ENCODE peak calls at places on chromosomes 13 and 19, in four cellular contexts. One of them, this sample, is unnamed. For H3K4me1, the result is how much of the 10 kb centered on the place peaks cover.

GRCh38 chr13:113846639-113847318 is 17.1 kb downstream of the GAS6 start:
- DNase-seq in H1: no peak
- DNase-seq in HepG2: no peak
- DNase-seq in GM12878: no peak
- DNase-seq in this sample: no peak

GRCh38 chr13:50410921-50411712 is 395.9 kb downstream of the KCNRG start:
- DNase-seq in H1: no peak
- DNase-seq in HepG2: peak
- DNase-seq in GM12878: no peak
- DNase-seq in this sample: no peak

GRCh38 chr19:47275866-47276461 is 1.3 kb downstream of the INAFM1 start:
- DNase-seq in H1: no peak
- DNase-seq in HepG2: no peak
- DNase-seq in GM12878: no peak
- DNase-seq in this sample: no peak

GRCh38 chr13:79541426-79542049 is 60.6 kb downstream of the NDFIP2 start:
- DNase-seq in H1: no peak
- DNase-seq in HepG2: peak
- DNase-seq in GM12878: peak
- DNase-seq in this sample: peak

GRCh38 chr13:25709088-25709487 is 337.3 kb downstream of the ATP8A2 start:
- DNase-seq in H1: no peak
- DNase-seq in HepG2: no peak
- DNase-seq in GM12878: no peak
- DNase-seq in this sample: no peak

GRCh38 chr13:57624565-57625435 is 6.7 kb upstream of the PCDH17 start:
- DNase-seq in H1: no peak
- DNase-seq in HepG2: peak
- DNase-seq in GM12878: no peak
- DNase-seq in this sample: no peak

GRCh38 chr13:31067416-31068118 is 94.1 kb downstream of the HSPH1 start:
- DNase-seq in H1: no peak
- DNase-seq in HepG2: no peak
- DNase-seq in GM12878: no peak
- DNase-seq in this sample: no peak

GRCh38 chr13:53941588-53942190 is 913.1 kb downstream of the OLFM4 start:
- DNase-seq in H1: peak
- DNase-seq in HepG2: no peak
- DNase-seq in GM12878: no peak
- DNase-seq in this sample: peak

GRCh38 chr13:25170554-25171107 is 1.5 kb downstream of the AMER2 start:
- DNase-seq in H1: no peak
- DNase-seq in HepG2: no peak
- DNase-seq in GM12878: no peak
- DNase-seq in this sample: no peak

GRCh38 chr13:50400930-50401553 is 385.8 kb downstream of the KCNRG start:
- DNase-seq in H1: no peak
- DNase-seq in HepG2: peak
- DNase-seq in GM12878: no peak
- DNase-seq in this sample: no peak

GRCh38 chr13:78679329-78679728 is 20.4 kb upstream of the OBI1 start:
- DNase-seq in H1: no peak
- DNase-seq in HepG2: no peak
- DNase-seq in GM12878: no peak
- DNase-seq in this sample: no peak

GRCh38 chr19:55156202-55157063 is 1.1 kb downstream of the TNNI3 start:
- DNase-seq in H1: no peak
- DNase-seq in HepG2: peak
- DNase-seq in GM12878: no peak
- DNase-seq in this sample: no peak

GRCh38 chr13:41495044-41495443 is 37.7 kb downstream of the RGCC start:
- DNase-seq in H1: no peak
- DNase-seq in HepG2: peak
- DNase-seq in GM12878: no peak
- DNase-seq in this sample: no peak

GRCh38 chr19:29375429-29376093 is 150.2 kb upstream of the VSTM2B start:
- DNase-seq in H1: no peak
- DNase-seq in HepG2: no peak
- DNase-seq in GM12878: no peak
- DNase-seq in this sample: no peak

GRCh38 chr19:49655570-49656455 is 9.8 kb downstream of the IRF3 start:
- DNase-seq in H1: no peak
- DNase-seq in HepG2: no peak
- DNase-seq in GM12878: no peak
- DNase-seq in this sample: no peak

GRCh38 chr19:49831592-49831991 is 13.5 kb downstream of the MED25 start:
- DNase-seq in H1: no peak
- DNase-seq in HepG2: no peak
- DNase-seq in GM12878: no peak
- DNase-seq in this sample: no peak

GRCh38 chr13:82681535-82681934 is 1200.7 kb downstream of the SLITRK1 start:
- DNase-seq in H1: no peak
- DNase-seq in HepG2: no peak
- DNase-seq in GM12878: no peak
- DNase-seq in this sample: no peak
- TF ChIP-seq SUZ12 in H1: no peak
- TF ChIP-seq SUZ12 in HepG2: no peak
- TF ChIP-seq SUZ12 in GM12878: no peak
- TF ChIP-seq SUZ12 in this sample: no peak

GRCh38 chr19:6532244-6532999 is 1.6 kb downstream of the TNFSF9 start:
- DNase-seq in H1: no peak
- DNase-seq in HepG2: no peak
- DNase-seq in GM12878: no peak
- DNase-seq in this sample: no peak
- TF ChIP-seq ZNF274 in H1: no peak
- TF ChIP-seq ZNF274 in HepG2: no peak
- TF ChIP-seq ZNF274 in GM12878: no peak
- TF ChIP-seq ZNF274 in this sample: no peak

GRCh38 chr19:2538096-2538757 is 62.3 kb downstream of the GADD45B start:
- DNase-seq in H1: no peak
- DNase-seq in HepG2: no peak
- DNase-seq in GM12878: no peak
- DNase-seq in this sample: no peak

GRCh38 chr19:2542341-2543069 is 66.6 kb downstream of the GADD45B start:
- DNase-seq in H1: no peak
- DNase-seq in HepG2: peak
- DNase-seq in GM12878: no peak
- DNase-seq in this sample: no peak

GRCh38 chr19:2543463-2544442 is 67.8 kb downstream of the GADD45B start:
- DNase-seq in H1: peak
- DNase-seq in HepG2: peak
- DNase-seq in GM12878: no peak
- DNase-seq in this sample: peak

GRCh38 chr19:2540251-2540645 is 64.3 kb downstream of the GADD45B start:
- DNase-seq in H1: no peak
- DNase-seq in HepG2: no peak
- DNase-seq in GM12878: no peak
- DNase-seq in this sample: no peak

DNA sequence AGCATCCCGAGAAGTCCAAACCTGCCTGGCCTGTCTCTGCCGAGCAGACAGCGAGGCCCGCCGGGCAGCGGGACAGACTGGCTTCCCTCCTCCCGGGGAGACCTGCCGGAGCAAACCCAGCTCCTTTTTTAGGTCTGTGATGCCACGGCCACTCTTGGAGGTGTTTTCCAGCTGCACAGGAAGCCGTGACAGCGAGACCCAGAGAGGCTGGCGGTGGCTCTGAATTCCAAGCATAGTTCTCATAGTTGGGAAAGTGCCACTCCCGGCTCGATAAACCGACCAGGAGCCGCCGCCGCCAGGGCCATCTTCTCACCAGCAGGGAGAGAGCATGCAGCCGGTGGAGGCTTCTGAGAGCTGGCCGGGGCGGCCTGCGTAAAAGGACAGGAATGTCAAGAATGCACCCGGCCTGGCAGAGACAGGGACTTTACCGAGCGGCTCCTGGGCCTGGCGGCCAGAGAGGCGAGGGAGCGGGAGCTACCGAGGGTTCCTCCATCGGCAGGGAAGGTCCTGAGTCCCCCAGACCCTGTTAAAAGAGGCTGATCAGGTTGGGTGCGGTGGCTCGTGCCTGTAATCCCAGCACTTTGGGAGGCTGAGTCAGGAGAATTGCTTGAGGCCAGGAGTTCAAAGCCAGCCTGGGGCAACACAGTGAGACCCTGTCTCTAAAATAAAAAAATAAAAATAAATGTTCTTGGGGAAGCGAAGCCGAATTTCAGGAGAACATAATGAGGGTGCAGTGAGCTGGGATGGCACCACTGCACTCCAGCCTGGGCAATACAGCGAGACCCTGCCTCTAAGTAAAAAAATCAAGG is 64.9 kb downstream of the GADD45B start:
- DNase-seq in H1: peak
- DNase-seq in HepG2: peak
- DNase-seq in GM12878: no peak
- DNase-seq in this sample: peak
- H3K4me1 ChIP-seq in H1: under half
- H3K4me1 ChIP-seq in HepG2: half or more
- H3K4me1 ChIP-seq in GM12878: under half
- H3K4me1 ChIP-seq in this sample: under half

GRCh38 chr19:10975374-10976036 is 14.7 kb downstream of the SMARCA4 start:
- DNase-seq in H1: no peak
- DNase-seq in HepG2: no peak
- DNase-seq in GM12878: no peak
- DNase-seq in this sample: no peak
- TF ChIP-seq SUZ12 in H1: no peak
- TF ChIP-seq SUZ12 in HepG2: no peak
- TF ChIP-seq SUZ12 in GM12878: no peak
- TF ChIP-seq SUZ12 in this sample: no peak

GRCh38 chr13:103222683-103223082 is 156.5 kb upstream of the SLC10A2 start:
- DNase-seq in H1: no peak
- DNase-seq in HepG2: no peak
- DNase-seq in GM12878: no peak
- DNase-seq in this sample: no peak

DNA sequence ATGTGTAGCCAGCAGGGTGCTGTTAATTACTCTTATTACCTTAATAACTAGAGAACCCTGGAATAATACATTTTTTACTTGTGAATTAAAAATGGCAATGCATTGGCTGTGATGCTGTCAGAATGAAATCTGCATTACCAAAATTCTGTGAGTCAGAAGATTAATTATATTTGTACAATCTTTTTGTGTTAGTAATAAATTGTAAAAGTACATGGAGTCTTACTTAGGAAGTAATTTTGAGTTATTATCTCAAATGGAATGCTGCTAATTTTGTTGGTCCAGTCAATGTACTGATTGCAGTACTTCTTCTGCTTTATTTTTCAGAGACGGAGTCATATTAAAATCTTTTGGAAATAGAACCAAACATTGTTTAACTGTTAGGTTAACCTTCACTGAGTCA is 152.0 kb upstream of the SLC10A2 start:
- DNase-seq in H1: no peak
- DNase-seq in HepG2: no peak
- DNase-seq in GM12878: no peak
- DNase-seq in this sample: no peak
- TF ChIP-seq ZNF274 in H1: no peak
- TF ChIP-seq ZNF274 in HepG2: no peak
- TF ChIP-seq ZNF274 in GM12878: no peak
- TF ChIP-seq ZNF274 in this sample: no peak

DNA sequence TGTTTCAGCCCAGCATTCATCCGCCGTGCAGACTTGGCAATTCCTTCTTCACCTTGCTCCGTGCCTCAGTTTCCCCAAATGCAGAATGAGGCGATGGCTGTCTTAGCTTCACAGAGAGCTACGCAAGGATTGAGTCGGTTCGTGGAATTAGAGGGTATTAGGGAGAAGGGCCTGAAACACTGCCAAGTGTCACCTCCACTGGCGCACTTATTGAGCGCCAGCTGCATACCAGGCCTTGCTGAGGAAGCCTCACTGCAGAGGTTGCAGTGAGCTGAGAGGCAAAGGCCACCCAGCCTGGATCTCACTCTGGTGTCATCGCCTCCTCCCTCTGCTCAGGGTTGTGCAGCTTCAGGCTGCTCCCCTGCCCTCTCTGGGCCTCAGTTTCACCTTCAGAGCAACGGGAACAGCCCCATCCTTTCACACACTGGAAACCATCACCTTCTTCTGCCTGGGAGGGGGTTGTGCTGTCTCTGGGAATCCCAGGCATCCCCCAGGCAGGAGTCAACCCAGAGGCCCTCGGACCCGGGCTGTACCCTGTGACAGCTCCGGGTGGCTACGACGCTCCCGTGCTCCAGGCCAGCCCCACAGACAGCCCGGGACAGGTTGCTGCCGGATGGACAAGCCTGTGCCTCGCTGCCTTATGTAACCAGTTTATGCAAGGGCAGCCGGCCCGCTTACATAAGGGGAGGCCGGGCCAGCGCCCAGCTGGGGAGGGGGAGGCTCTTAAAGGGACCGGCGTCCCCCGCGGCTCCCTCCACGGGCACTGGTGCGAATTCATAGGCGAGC is 31.9 kb downstream of the NFIC start:
- DNase-seq in H1: no peak
- DNase-seq in HepG2: peak
- DNase-seq in GM12878: no peak
- DNase-seq in this sample: no peak
- H3K4me1 ChIP-seq in H1: under half
- H3K4me1 ChIP-seq in HepG2: under half
- H3K4me1 ChIP-seq in GM12878: under half
- H3K4me1 ChIP-seq in this sample: under half

GRCh38 chr13:97221046-97221445 is 1.1 kb upstream of the MBNL2 start:
- DNase-seq in H1: no peak
- DNase-seq in HepG2: no peak
- DNase-seq in GM12878: no peak
- DNase-seq in this sample: no peak

GRCh38 chr13:97223711-97224461 is 1.8 kb downstream of the MBNL2 start:
- DNase-seq in H1: no peak
- DNase-seq in HepG2: peak
- DNase-seq in GM12878: no peak
- DNase-seq in this sample: peak

GRCh38 chr13:97221491-97221890 is 642 bp upstream of the MBNL2 start:
- DNase-seq in H1: no peak
- DNase-seq in HepG2: no peak
- DNase-seq in GM12878: no peak
- DNase-seq in this sample: no peak

GRCh38 chr13:97222934-97223710 is 989 bp downstream of the MBNL2 start:
- DNase-seq in H1: no peak
- DNase-seq in HepG2: no peak
- DNase-seq in GM12878: no peak
- DNase-seq in this sample: no peak

GRCh38 chr13:97221989-97222700 is at the start of gene MBNL2:
- DNase-seq in H1: peak
- DNase-seq in HepG2: peak
- DNase-seq in GM12878: peak
- DNase-seq in this sample: peak
- TF ChIP-seq SUZ12 in H1: no peak
- TF ChIP-seq SUZ12 in HepG2: no peak
- TF ChIP-seq SUZ12 in GM12878: no peak
- TF ChIP-seq SUZ12 in this sample: no peak

DNA sequence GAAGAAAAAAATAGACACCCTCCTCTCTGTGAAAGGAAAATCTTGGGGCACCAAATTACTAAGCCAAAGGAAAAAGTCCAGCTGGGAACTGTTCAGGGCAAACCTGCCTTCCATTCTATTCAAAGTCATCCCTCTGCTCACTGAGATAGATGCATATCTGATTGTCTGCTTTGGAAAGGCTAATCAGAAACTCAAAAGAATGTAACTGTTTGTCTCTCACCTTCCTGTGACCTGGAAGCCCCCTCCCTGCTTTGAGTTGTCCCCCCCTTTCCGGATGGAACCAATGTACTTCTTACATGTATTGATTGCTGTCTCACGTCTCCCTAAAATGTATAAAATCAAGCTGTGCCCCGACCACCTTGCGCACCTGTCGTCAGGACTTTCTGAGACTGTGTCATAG is 216.0 kb upstream of the SOX1 start:
- DNase-seq in H1: no peak
- DNase-seq in HepG2: no peak
- DNase-seq in GM12878: no peak
- DNase-seq in this sample: no peak
- TF ChIP-seq ZNF274 in H1: no peak
- TF ChIP-seq ZNF274 in HepG2: no peak
- TF ChIP-seq ZNF274 in GM12878: no peak
- TF ChIP-seq ZNF274 in this sample: no peak